ENCODE peak calls at places on chromosome 11, in nine cellular contexts. R is Karpas-422; J is CD8-positive, alpha-beta T cell; B is right cardiac atrium; A is fibroblast of lung; N is uterus; W is sigmoid colon; T is mammary epithelial cell; X is neuronal stem cell. Q is an unnamed sample.

GRCh38 chr11:111604392-111605009 is 2.3 kb downstream of the SIK2 start:
- DNase-seq in R (peak; percentile 99), J (no peak), B (no peak), A (peak; percentile 33), N (no peak), W (no peak), T (peak; percentile 34), X (peak; percentile 40), Q (no peak)

GRCh38 chr11:9762531-9762930 is 98.7 kb downstream of the SWAP70 start:
- DNase-seq in R (no peak), J (no peak), B (no peak), A (no peak), N (no peak), W (no peak), T (no peak), X (no peak), Q (no peak)

GRCh38 chr11:130560000-130560852 is 111.8 kb downstream of the ADAMTS15 start:
- DNase-seq in R (no peak), J (no peak), B (no peak), A (no peak), N (no peak), W (no peak), T (no peak), X (no peak), Q (no peak)

GRCh38 chr11:86183694-86184093 is 60.9 kb upstream of the EED start:
- DNase-seq in R (no peak), J (no peak), B (no peak), A (peak; percentile 47), N (no peak), W (no peak), T (peak; percentile 75), X (no peak), Q (no peak)

GRCh38 chr11:25910090-25910489 is 421.8 kb upstream of the ANO3 start:
- DNase-seq in R (peak; percentile 45), J (no peak), B (no peak), A (no peak), N (no peak), W (no peak), T (no peak), X (no peak), Q (no peak)

GRCh38 chr11:48001438-48002021 is 21.2 kb downstream of the PTPRJ start:
- DNase-seq in R (peak; percentile 81), J (peak; percentile 77), B (no peak), A (peak; percentile 86), N (no peak), W (no peak), T (no peak), X (no peak), Q (no peak)

GRCh38 chr11:110165039-110165438 is 71.8 kb downstream of the ZC3H12C start:
- DNase-seq in R (no peak), J (no peak), B (no peak), A (no peak), N (no peak), W (no peak), T (no peak), X (no peak), Q (no peak)

GRCh38 chr11:101446726-101447125 is 137.1 kb downstream of the TRPC6 start:
- DNase-seq in R (no peak), J (no peak), B (no peak), A (no peak), N (no peak), W (no peak), T (no peak), X (no peak), Q (no peak)

GRCh38 chr11:30426781-30427180 is 103.9 kb downstream of the ARL14EP start:
- DNase-seq in R (no peak), J (no peak), B (no peak), A (no peak), N (no peak), W (no peak), T (no peak), X (no peak), Q (no peak)

GRCh38 chr11:1887451-1888346 is 4.0 kb downstream of the PRR33 start:
- DNase-seq in R (no peak), J (peak; percentile 8), B (peak; percentile 40), A (no peak), N (no peak), W (no peak), T (no peak), X (no peak), Q (no peak)

GRCh38 chr11:1889941-1890855 is 1.5 kb downstream of the PRR33 start:
- DNase-seq in R (no peak), J (peak; percentile 16), B (peak; percentile 62), A (no peak), N (peak; percentile 20), W (no peak), T (no peak), X (no peak), Q (no peak)

GRCh38 chr11:1889527-1889930 is 2.2 kb downstream of the PRR33 start:
- DNase-seq in R (no peak), J (no peak), B (no peak), A (no peak), N (no peak), W (no peak), T (no peak), X (no peak), Q (no peak)

GRCh38 chr11:1888811-1889526 is 2.7 kb downstream of the PRR33 start:
- DNase-seq in R (no peak), J (peak; percentile 81), B (peak; percentile 84), A (no peak), N (peak; percentile 26), W (no peak), T (no peak), X (no peak), Q (no peak)

GRCh38 chr11:1888347-1888753 is 3.3 kb downstream of the PRR33 start:
- DNase-seq in R (no peak), J (peak; percentile 6), B (peak; percentile 59), A (no peak), N (no peak), W (peak; percentile 63), T (no peak), X (no peak), Q (no peak)
- H3K27ac ChIP-seq in R (no peak overlapping the region), J (no peak overlapping the region), B (no peak overlapping the region), A (no peak overlapping the region), N (peak overlapping the region; percentile 43), W (no peak overlapping the region), T (no peak overlapping the region), X (no peak overlapping the region), Q (no peak overlapping the region)

DNA sequence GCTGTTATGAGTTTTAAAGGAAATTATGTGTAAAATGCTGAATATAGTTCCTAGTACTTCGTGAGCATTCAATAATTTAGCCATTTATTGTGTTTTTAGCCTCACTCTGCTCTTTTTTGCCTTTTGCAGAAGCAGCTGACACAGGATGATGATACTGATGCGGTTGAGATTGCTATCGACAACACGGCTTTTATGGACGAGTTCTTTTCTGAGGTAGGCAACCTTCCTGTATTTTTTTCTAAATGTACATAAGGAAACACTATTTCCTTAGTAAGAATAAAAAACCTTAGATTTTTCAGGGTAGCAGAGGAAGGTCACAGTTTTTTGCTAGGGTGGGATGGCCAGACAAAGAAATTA is 17.9 kb downstream of the STX3 start:
- DNase-seq in R (no peak), J (no peak), B (no peak), A (no peak), N (no peak), W (no peak), T (no peak), X (no peak), Q (no peak)
- H3K4me1 ChIP-seq in R (peaks cover 11% of the 10 kb centered on the region), J (peaks cover 7% of the 10 kb centered on the region), B (peaks cover 24% of the 10 kb centered on the region), A (peaks cover 2% of the 10 kb centered on the region), N (no peaks in the 10 kb centered on the region), W (no peaks in the 10 kb centered on the region), T (peaks cover 17% of the 10 kb centered on the region), X (peaks cover 4% of the 10 kb centered on the region), Q (no peaks in the 10 kb centered on the region)

GRCh38 chr11:116788534-116788933 is 711 bp upstream of the ZPR1 start:
- DNase-seq in R (no peak), J (no peak), B (no peak), A (no peak), N (no peak), W (no peak), T (no peak), X (no peak), Q (no peak)

GRCh38 chr11:116787436-116787785 is 412 bp downstream of the ZPR1 start:
- DNase-seq in R (peak; percentile 35), J (no peak), B (no peak), A (no peak), N (no peak), W (no peak), T (no peak), X (no peak), Q (no peak)

GRCh38 chr11:116787786-116788486 is at the start of gene ZPR1:
- DNase-seq in R (peak; percentile 85), J (peak; percentile 87), B (peak; percentile 94), A (peak; percentile 74), N (peak; percentile 83), W (peak; percentile 92), T (peak; percentile 55), X (peak; percentile 51), Q (no peak)

GRCh38 chr11:116786360-116786759 is 1.5 kb downstream of the ZPR1 start:
- DNase-seq in R (peak; percentile 19), J (no peak), B (no peak), A (no peak), N (no peak), W (no peak), T (no peak), X (no peak), Q (no peak)

GRCh38 chr11:116786966-116787365 is 857 bp downstream of the ZPR1 start:
- DNase-seq in R (peak; percentile 7), J (no peak), B (no peak), A (no peak), N (no peak), W (no peak), T (no peak), X (no peak), Q (no peak)
- H3K27ac ChIP-seq in R (no peak overlapping the region), J (peak overlapping the region; percentile 95), B (no peak overlapping the region), A (peak overlapping the region; percentile 85), N (no peak overlapping the region), W (no peak overlapping the region), T (peak overlapping the region; percentile 75), X (no peak overlapping the region), Q (no peak overlapping the region)

GRCh38 chr11:114081641-114082414 is 22.3 kb downstream of the ZBTB16 start:
- DNase-seq in R (no peak), J (no peak), B (no peak), A (peak; percentile 71), N (peak; percentile 50), W (peak; percentile 67), T (no peak), X (no peak), Q (no peak)

GRCh38 chr11:114082415-114082748 is 22.9 kb downstream of the ZBTB16 start:
- DNase-seq in R (no peak), J (no peak), B (no peak), A (no peak), N (no peak), W (no peak), T (no peak), X (no peak), Q (no peak)

GRCh38 chr11:114084414-114084813 is 24.9 kb downstream of the ZBTB16 start:
- DNase-seq in R (no peak), J (no peak), B (no peak), A (no peak), N (no peak), W (peak; percentile 51), T (no peak), X (no peak), Q (no peak)

GRCh38 chr11:114083256-114084252 is 24.0 kb downstream of the ZBTB16 start:
- DNase-seq in R (no peak), J (no peak), B (no peak), A (no peak), N (no peak), W (peak; percentile 74), T (no peak), X (no peak), Q (no peak)

GRCh38 chr11:114082767-114083181 is 23.3 kb downstream of the ZBTB16 start:
- DNase-seq in R (no peak), J (no peak), B (peak; percentile 70), A (no peak), N (no peak), W (peak; percentile 68), T (no peak), X (no peak), Q (no peak)
- H3K4me1 ChIP-seq in R (no peaks in the 10 kb centered on the region), J (peaks cover 17% of the 10 kb centered on the region), B (peaks cover 63% of the 10 kb centered on the region), A (no peaks in the 10 kb centered on the region), N (peaks cover 16% of the 10 kb centered on the region), W (peaks cover 100% of the 10 kb centered on the region), T (no peaks in the 10 kb centered on the region), X (peaks cover 29% of the 10 kb centered on the region), Q (no peaks in the 10 kb centered on the region)

Q was measured in iPS DF 6.9.